ENCODE peak calls at places on chromosomes 6 and 20, in ten cellular contexts. One of them, this sample, is unnamed. For H3K4me1 and H3K9me3, the result is how much of the 10 kb centered on the place peaks cover.

GRCh38 chr6:132907915-132908314 is 93.5 kb downstream of the RPS12 start:
- DNase-seq in prostate gland: no peak
- DNase-seq in upper lobe of left lung: no peak
- DNase-seq in A549: no peak
- DNase-seq in transverse colon: no peak
- DNase-seq in uterus: no peak
- DNase-seq in cardiac muscle cell: peak
- DNase-seq in fibroblast of lung: peak
- DNase-seq in lung: no peak
- DNase-seq in adrenal gland: no peak
- DNase-seq in this sample: no peak

GRCh38 chr6:25670793-25671513 is 18.9 kb downstream of the SCGN start:
- DNase-seq in prostate gland: no peak
- DNase-seq in upper lobe of left lung: no peak
- DNase-seq in A549: peak
- DNase-seq in transverse colon: no peak
- DNase-seq in uterus: no peak
- DNase-seq in cardiac muscle cell: peak
- DNase-seq in fibroblast of lung: no peak
- DNase-seq in lung: no peak
- DNase-seq in adrenal gland: no peak
- DNase-seq in this sample: no peak

GRCh38 chr6:37624606-37625574 is 72.8 kb downstream of the MDGA1 start:
- DNase-seq in prostate gland: peak
- DNase-seq in upper lobe of left lung: peak
- DNase-seq in A549: peak
- DNase-seq in transverse colon: peak
- DNase-seq in uterus: peak
- DNase-seq in cardiac muscle cell: peak
- DNase-seq in fibroblast of lung: peak
- DNase-seq in lung: peak
- DNase-seq in adrenal gland: peak
- DNase-seq in this sample: peak

GRCh38 chr6:136772685-136773472 is 19.4 kb downstream of the MAP3K5 start:
- DNase-seq in prostate gland: no peak
- DNase-seq in upper lobe of left lung: no peak
- DNase-seq in A549: no peak
- DNase-seq in transverse colon: no peak
- DNase-seq in uterus: no peak
- DNase-seq in cardiac muscle cell: no peak
- DNase-seq in fibroblast of lung: peak
- DNase-seq in lung: no peak
- DNase-seq in adrenal gland: peak
- DNase-seq in this sample: no peak

GRCh38 chr6:96032646-96033045 is 16.9 kb downstream of the FUT9 start:
- DNase-seq in prostate gland: no peak
- DNase-seq in upper lobe of left lung: no peak
- DNase-seq in A549: no peak
- DNase-seq in transverse colon: no peak
- DNase-seq in uterus: no peak
- DNase-seq in cardiac muscle cell: no peak
- DNase-seq in fibroblast of lung: no peak
- DNase-seq in lung: no peak
- DNase-seq in adrenal gland: no peak
- DNase-seq in this sample: no peak

GRCh38 chr6:32082951-32083350 is 26.2 kb downstream of the TNXB start:
- DNase-seq in prostate gland: no peak
- DNase-seq in upper lobe of left lung: no peak
- DNase-seq in A549: no peak
- DNase-seq in transverse colon: no peak
- DNase-seq in uterus: peak
- DNase-seq in cardiac muscle cell: peak
- DNase-seq in fibroblast of lung: peak
- DNase-seq in lung: peak
- DNase-seq in adrenal gland: peak
- DNase-seq in this sample: no peak

GRCh38 chr20:38055294-38055693 is 21.7 kb downstream of the RPRD1B start:
- DNase-seq in prostate gland: no peak
- DNase-seq in upper lobe of left lung: no peak
- DNase-seq in A549: no peak
- DNase-seq in transverse colon: no peak
- DNase-seq in uterus: no peak
- DNase-seq in cardiac muscle cell: peak
- DNase-seq in fibroblast of lung: peak
- DNase-seq in lung: no peak
- DNase-seq in adrenal gland: no peak
- DNase-seq in this sample: no peak

GRCh38 chr20:24379116-24379927 is 90.1 kb upstream of the SYNDIG1 start:
- DNase-seq in prostate gland: no peak
- DNase-seq in upper lobe of left lung: no peak
- DNase-seq in A549: no peak
- DNase-seq in transverse colon: peak
- DNase-seq in uterus: peak
- DNase-seq in cardiac muscle cell: peak
- DNase-seq in fibroblast of lung: peak
- DNase-seq in lung: peak
- DNase-seq in adrenal gland: no peak
- DNase-seq in this sample: no peak

GRCh38 chr6:12957321-12958051 is 240.9 kb downstream of the PHACTR1 start:
- DNase-seq in prostate gland: peak
- DNase-seq in upper lobe of left lung: peak
- DNase-seq in A549: peak
- DNase-seq in transverse colon: peak
- DNase-seq in uterus: peak
- DNase-seq in cardiac muscle cell: peak
- DNase-seq in fibroblast of lung: peak
- DNase-seq in lung: peak
- DNase-seq in adrenal gland: peak
- DNase-seq in this sample: peak

GRCh38 chr6:50834929-50835328 is 16.3 kb downstream of the TFAP2B start:
- DNase-seq in prostate gland: no peak
- DNase-seq in upper lobe of left lung: no peak
- DNase-seq in A549: no peak
- DNase-seq in transverse colon: no peak
- DNase-seq in uterus: no peak
- DNase-seq in cardiac muscle cell: no peak
- DNase-seq in fibroblast of lung: no peak
- DNase-seq in lung: no peak
- DNase-seq in adrenal gland: no peak
- DNase-seq in this sample: no peak

GRCh38 chr6:36160147-36160760 is 29.9 kb downstream of the MAPK13 start:
- DNase-seq in prostate gland: no peak
- DNase-seq in upper lobe of left lung: no peak
- DNase-seq in A549: no peak
- DNase-seq in transverse colon: no peak
- DNase-seq in uterus: no peak
- DNase-seq in cardiac muscle cell: peak
- DNase-seq in fibroblast of lung: peak
- DNase-seq in lung: no peak
- DNase-seq in adrenal gland: no peak
- DNase-seq in this sample: no peak

DNA sequence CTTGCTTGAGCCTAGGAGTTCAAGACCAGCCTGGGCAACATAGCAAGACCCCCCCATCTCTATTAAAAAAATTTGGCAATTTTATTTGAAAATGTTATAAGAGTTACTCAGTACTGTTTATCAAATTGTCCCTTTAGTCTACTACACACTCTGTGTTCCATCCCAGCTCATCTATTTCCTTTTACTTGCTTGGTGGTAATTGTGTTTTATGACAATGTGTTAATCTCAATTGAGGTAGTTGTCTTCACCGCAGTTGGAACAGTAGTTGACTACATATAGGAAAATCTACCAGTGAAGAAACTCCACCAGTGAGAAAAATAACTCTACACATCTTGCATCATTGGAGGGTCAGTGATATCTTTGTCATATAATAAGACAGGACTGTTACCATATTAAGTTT is 8.0 kb downstream of the NCOA3 start:
- DNase-seq in prostate gland: no peak
- DNase-seq in upper lobe of left lung: no peak
- DNase-seq in A549: no peak
- DNase-seq in transverse colon: no peak
- DNase-seq in uterus: no peak
- DNase-seq in cardiac muscle cell: no peak
- DNase-seq in fibroblast of lung: no peak
- DNase-seq in lung: no peak
- DNase-seq in adrenal gland: no peak
- DNase-seq in this sample: no peak
- H3K4me1 ChIP-seq in prostate gland: under half
- H3K4me1 ChIP-seq in upper lobe of left lung: under half
- H3K4me1 ChIP-seq in A549: half or more
- H3K4me1 ChIP-seq in transverse colon: under half
- H3K4me1 ChIP-seq in uterus: under half
- H3K4me1 ChIP-seq in cardiac muscle cell: under half
- H3K4me1 ChIP-seq in fibroblast of lung: under half
- H3K4me1 ChIP-seq in lung: under half
- H3K4me1 ChIP-seq in adrenal gland: under half
- H3K4me1 ChIP-seq in this sample: under half

DNA sequence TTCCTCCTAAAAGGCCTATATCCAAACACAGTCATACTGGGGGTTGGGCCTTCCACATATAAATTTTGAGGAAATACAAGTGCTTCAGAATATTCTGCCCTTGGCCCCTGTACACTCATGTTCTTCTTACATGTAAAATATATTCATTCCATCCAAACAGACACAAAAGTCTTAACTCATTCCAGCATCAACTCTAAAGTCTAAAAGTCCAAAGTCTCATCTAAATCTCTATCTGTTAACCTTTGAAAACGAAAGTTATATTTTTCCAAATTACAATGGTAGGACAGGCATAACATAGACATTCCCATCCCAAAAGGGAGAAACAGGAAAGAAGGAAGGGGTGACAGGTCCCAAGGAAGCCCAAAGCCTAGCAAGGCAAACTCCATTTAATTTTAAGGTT is 215.4 kb upstream of the THBS2 start:
- DNase-seq in prostate gland: no peak
- DNase-seq in upper lobe of left lung: no peak
- DNase-seq in A549: no peak
- DNase-seq in transverse colon: no peak
- DNase-seq in uterus: no peak
- DNase-seq in cardiac muscle cell: no peak
- DNase-seq in fibroblast of lung: no peak
- DNase-seq in lung: no peak
- DNase-seq in adrenal gland: no peak
- DNase-seq in this sample: no peak
- H3K9me3 ChIP-seq in prostate gland: under half
- H3K9me3 ChIP-seq in upper lobe of left lung: under half
- H3K9me3 ChIP-seq in A549: under half
- H3K9me3 ChIP-seq in transverse colon: under half
- H3K9me3 ChIP-seq in uterus: under half
- H3K9me3 ChIP-seq in cardiac muscle cell: under half
- H3K9me3 ChIP-seq in fibroblast of lung: under half
- H3K9me3 ChIP-seq in lung: under half
- H3K9me3 ChIP-seq in adrenal gland: under half
- H3K9me3 ChIP-seq in this sample: under half

GRCh38 chr20:36859282-36859555 is 16.7 kb upstream of the TLDC2 start:
- DNase-seq in prostate gland: no peak
- DNase-seq in upper lobe of left lung: no peak
- DNase-seq in A549: no peak
- DNase-seq in transverse colon: no peak
- DNase-seq in uterus: no peak
- DNase-seq in cardiac muscle cell: no peak
- DNase-seq in fibroblast of lung: no peak
- DNase-seq in lung: no peak
- DNase-seq in adrenal gland: peak
- DNase-seq in this sample: no peak

GRCh38 chr20:36861625-36861874 is 14.4 kb upstream of the TLDC2 start:
- DNase-seq in prostate gland: no peak
- DNase-seq in upper lobe of left lung: no peak
- DNase-seq in A549: no peak
- DNase-seq in transverse colon: no peak
- DNase-seq in uterus: no peak
- DNase-seq in cardiac muscle cell: no peak
- DNase-seq in fibroblast of lung: no peak
- DNase-seq in lung: no peak
- DNase-seq in adrenal gland: peak
- DNase-seq in this sample: no peak

GRCh38 chr20:36860811-36861624 is 14.9 kb upstream of the TLDC2 start:
- DNase-seq in prostate gland: no peak
- DNase-seq in upper lobe of left lung: no peak
- DNase-seq in A549: no peak
- DNase-seq in transverse colon: no peak
- DNase-seq in uterus: no peak
- DNase-seq in cardiac muscle cell: no peak
- DNase-seq in fibroblast of lung: no peak
- DNase-seq in lung: no peak
- DNase-seq in adrenal gland: no peak
- DNase-seq in this sample: no peak

GRCh38 chr20:36859700-36860330 is 16.1 kb upstream of the TLDC2 start:
- DNase-seq in prostate gland: no peak
- DNase-seq in upper lobe of left lung: no peak
- DNase-seq in A549: no peak
- DNase-seq in transverse colon: no peak
- DNase-seq in uterus: no peak
- DNase-seq in cardiac muscle cell: no peak
- DNase-seq in fibroblast of lung: no peak
- DNase-seq in lung: no peak
- DNase-seq in adrenal gland: no peak
- DNase-seq in this sample: no peak

DNA sequence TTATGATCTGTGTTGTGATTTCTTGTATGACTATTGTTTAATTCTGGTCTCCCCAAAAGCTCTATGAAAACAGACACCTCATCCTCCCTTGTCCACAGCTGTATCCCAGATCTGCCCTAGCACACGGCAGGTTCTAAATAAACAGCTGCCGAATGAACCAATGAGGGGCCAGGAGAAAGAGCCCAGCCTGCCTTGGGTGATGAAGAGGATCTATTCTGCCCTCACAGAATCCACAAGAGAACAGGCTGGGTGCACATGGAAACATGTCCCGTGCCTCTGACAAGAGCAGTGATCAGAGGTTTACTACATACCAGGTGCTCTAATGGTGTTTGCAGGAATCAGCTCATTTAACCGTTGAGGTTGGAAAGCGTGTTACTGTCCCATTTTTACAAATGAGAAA is 15.6 kb upstream of the TLDC2 start:
- DNase-seq in prostate gland: no peak
- DNase-seq in upper lobe of left lung: no peak
- DNase-seq in A549: no peak
- DNase-seq in transverse colon: no peak
- DNase-seq in uterus: no peak
- DNase-seq in cardiac muscle cell: no peak
- DNase-seq in fibroblast of lung: no peak
- DNase-seq in lung: no peak
- DNase-seq in adrenal gland: no peak
- DNase-seq in this sample: no peak
- H3K4me1 ChIP-seq in prostate gland: under half
- H3K4me1 ChIP-seq in upper lobe of left lung: half or more
- H3K4me1 ChIP-seq in A549: under half
- H3K4me1 ChIP-seq in transverse colon: under half
- H3K4me1 ChIP-seq in uterus: under half
- H3K4me1 ChIP-seq in cardiac muscle cell: under half
- H3K4me1 ChIP-seq in fibroblast of lung: under half
- H3K4me1 ChIP-seq in lung: under half
- H3K4me1 ChIP-seq in adrenal gland: half or more
- H3K4me1 ChIP-seq in this sample: under half

DNA sequence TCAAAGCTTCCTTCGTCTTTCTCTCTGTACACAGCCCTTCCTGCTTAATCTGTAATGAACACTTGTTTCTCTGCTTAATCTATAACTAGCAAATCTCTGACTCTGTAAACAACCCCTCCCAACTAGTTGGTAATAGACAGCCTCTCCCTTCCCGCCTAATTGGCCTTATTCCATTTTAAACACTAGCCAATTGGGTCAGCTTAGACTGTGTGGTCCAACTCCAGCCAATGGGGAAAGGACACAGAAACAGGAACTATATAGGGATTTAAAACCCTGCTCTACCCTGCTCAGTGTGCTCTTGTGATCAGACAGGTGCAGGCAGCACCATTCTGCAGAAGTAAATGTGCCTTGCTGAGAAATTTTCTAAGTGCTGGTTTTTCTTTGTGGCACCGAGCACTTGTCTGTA is 18.5 kb downstream of the CHD6 start:
- DNase-seq in prostate gland: no peak
- DNase-seq in upper lobe of left lung: no peak
- DNase-seq in A549: no peak
- DNase-seq in transverse colon: no peak
- DNase-seq in uterus: no peak
- DNase-seq in cardiac muscle cell: no peak
- DNase-seq in fibroblast of lung: peak
- DNase-seq in lung: no peak
- DNase-seq in adrenal gland: no peak
- DNase-seq in this sample: no peak
- H3K9me3 ChIP-seq in prostate gland: under half
- H3K9me3 ChIP-seq in upper lobe of left lung: half or more
- H3K9me3 ChIP-seq in A549: under half
- H3K9me3 ChIP-seq in transverse colon: under half
- H3K9me3 ChIP-seq in uterus: under half
- H3K9me3 ChIP-seq in cardiac muscle cell: under half
- H3K9me3 ChIP-seq in fibroblast of lung: under half
- H3K9me3 ChIP-seq in lung: under half
- H3K9me3 ChIP-seq in adrenal gland: under half
- H3K9me3 ChIP-seq in this sample: under half